ENCODE peak calls at places on chromosome 5, in ten cellular contexts. K is uterus, H is astrocyte of the cerebellum, F is tibial nerve, E is colonic mucosa, L is tibial artery, A is cardiac muscle cell, M is left ventricle myocardium inferior, P is psoas muscle, O is endothelial cell. Z is an unnamed sample.

GRCh38 chr5:96940586-96940985 is 4.7 kb downstream of the LNPEP start:
- DNase-seq in K (no peak), O (no peak), P (no peak), M (no peak), H (no peak), E (no peak), A (no peak), F (no peak), L (no peak), Z (no peak)

GRCh38 chr5:160656961-160657570 is 194.9 kb downstream of the ATP10B start:
- DNase-seq in A (no peak), F (no peak), K (no peak), H (no peak), O (no peak), E (peak; percentile 47), L (no peak), P (no peak), M (no peak), Z (no peak)

GRCh38 chr5:170181902-170182301 is 50.9 kb upstream of the C5orf58 start:
- DNase-seq in A (no peak), L (no peak), P (no peak), F (no peak), O (no peak), K (no peak), E (no peak), H (no peak), M (no peak), Z (no peak)

GRCh38 chr5:95533106-95533505 is 21.7 kb downstream of the SKIC3 start:
- DNase-seq in A (no peak), P (no peak), K (no peak), M (no peak), F (no peak), H (no peak), L (no peak), O (no peak), E (no peak), Z (no peak)

GRCh38 chr5:10248378-10249260 is 1.1 kb downstream of the ATPSCKMT start:
- DNase-seq in E (no peak), H (no peak), P (no peak), A (no peak), M (no peak), L (no peak), K (peak; percentile 17), F (no peak), O (no peak), Z (no peak)

GRCh38 chr5:150765789-150766149 is 7.0 kb upstream of the DCTN4 start:
- DNase-seq in M (no peak), H (no peak), A (no peak), F (no peak), K (no peak), E (no peak), P (no peak), O (no peak), L (no peak), Z (no peak)

GRCh38 chr5:95812100-95812472 is 10.4 kb downstream of the GLRX start:
- DNase-seq in A (peak; percentile 61), O (no peak), H (no peak), E (no peak), M (no peak), P (peak; percentile 55), L (no peak), F (no peak), K (no peak), Z (no peak)

GRCh38 chr5:5965132-5965531 is 413.2 kb downstream of the MED10 start:
- DNase-seq in H (no peak), A (no peak), O (no peak), L (no peak), F (no peak), E (no peak), M (no peak), P (no peak), K (no peak), Z (no peak)

GRCh38 chr5:54049963-54050362 is 260.4 kb downstream of the ARL15 start:
- DNase-seq in E (no peak), F (no peak), P (no peak), O (no peak), A (no peak), K (no peak), M (no peak), H (no peak), L (no peak), Z (peak; percentile 8)

GRCh38 chr5:62460578-62460983 is 48.0 kb downstream of the IPO11 start:
- DNase-seq in P (no peak), F (no peak), E (no peak), M (no peak), O (no peak), H (peak; percentile 35), L (no peak), A (peak; percentile 63), K (no peak), Z (no peak)

GRCh38 chr5:14383923-14384322 is 197.7 kb upstream of the OTULINL start:
- DNase-seq in O (no peak), A (no peak), H (no peak), M (no peak), F (no peak), E (no peak), K (no peak), L (no peak), P (no peak), Z (no peak)

DNA sequence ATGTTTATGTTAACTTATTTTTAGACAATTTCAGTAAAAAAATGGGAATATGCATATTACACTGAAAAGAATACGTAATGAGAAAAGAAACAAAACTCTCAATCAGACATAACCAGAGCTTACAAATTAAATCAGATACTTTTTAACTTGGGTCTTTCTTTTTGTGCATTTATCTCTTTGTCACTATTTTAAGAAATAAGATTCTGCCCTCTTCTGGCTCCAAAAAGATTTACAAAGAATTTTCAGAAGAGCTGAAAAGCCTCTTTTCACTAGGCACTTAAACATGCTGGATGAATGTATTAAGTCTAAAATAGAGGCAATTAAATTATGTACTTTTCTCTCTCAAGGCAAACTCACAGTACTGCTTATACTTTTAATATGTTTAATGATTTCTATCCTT is 55.5 kb downstream of the CEP120 start:
- DNase-seq in K (no peak), H (no peak), F (no peak), P (no peak), L (no peak), O (no peak), M (no peak), A (peak; percentile 31), E (no peak), Z (no peak)
- TF ChIP-seq CTCF in K (peak; percentile 42), H (no peak), F (peak; percentile 33), P (peak; percentile 23), L (peak; percentile 41), O (peak; percentile 38), M (peak; percentile 40), A (peak; percentile 25), E (no peak), Z (peak; percentile 31)

DNA sequence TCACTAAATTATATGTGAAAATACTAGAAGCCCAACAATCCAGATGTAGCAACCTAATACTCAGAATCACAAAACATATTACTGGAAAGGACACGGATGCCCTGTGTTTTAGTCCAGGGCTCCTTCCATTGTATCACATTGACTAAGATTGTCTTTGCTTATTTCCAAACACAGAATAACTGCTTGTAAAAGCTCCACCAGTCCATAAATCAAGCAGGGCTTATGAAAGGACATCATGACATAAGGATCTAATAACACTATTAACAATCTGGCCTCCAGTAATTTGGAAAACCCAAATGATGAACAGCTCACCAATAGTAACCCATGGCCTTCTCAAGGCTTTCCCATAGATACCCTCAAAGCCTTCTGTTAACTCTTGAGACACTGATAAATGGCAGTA is 39.8 kb downstream of the WDR41 start:
- DNase-seq in O (no peak), E (no peak), P (no peak), L (no peak), H (no peak), M (no peak), A (no peak), K (no peak), F (no peak), Z (no peak)
- TF ChIP-seq CTCF in O (no peak), E (no peak), P (no peak), L (no peak), H (no peak), M (no peak), A (no peak), K (no peak), F (no peak), Z (no peak)

DNA sequence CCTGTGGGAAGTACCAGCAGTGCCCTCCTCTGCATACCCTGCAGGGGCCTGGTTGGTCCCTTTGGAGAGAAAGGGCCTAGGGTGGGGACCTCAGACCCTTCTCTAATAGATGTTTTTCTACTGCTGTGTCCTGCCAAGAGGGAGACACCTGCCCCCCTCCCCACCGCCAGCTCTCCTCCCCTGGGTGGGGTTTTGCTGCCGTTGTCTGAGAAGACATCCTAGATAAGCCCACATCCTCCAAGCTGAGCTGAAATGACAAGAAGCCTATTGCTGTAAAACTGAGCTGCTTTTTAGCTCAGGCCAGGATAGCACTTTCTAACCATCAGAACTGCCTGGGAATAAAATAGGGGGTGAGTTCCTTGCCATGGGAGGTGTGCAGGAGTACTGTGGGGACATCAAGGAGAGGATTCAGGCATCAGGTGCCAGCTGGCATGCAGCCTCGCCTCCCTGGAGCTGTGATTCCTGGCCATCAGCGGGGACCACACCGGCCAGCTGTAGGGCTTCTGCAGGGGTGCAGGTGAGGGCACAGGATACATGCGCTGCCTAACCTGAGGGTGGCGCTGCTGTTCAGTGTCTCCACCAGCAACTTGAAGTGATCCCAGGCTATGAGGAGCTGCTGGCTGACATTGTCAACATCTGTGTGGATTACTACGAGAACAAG is 37.9 kb downstream of the CYFIP2 start:
- DNase-seq in F (no peak), O (peak; percentile 52), E (no peak), M (peak; percentile 71), K (no peak), P (peak; percentile 62), A (peak; percentile 54), L (no peak), H (no peak), Z (no peak)
- TF ChIP-seq CTCF in F (no peak), O (no peak), E (no peak), M (peak; percentile 61), K (no peak), P (no peak), A (peak; percentile 19), L (no peak), H (peak; percentile 9), Z (peak; percentile 35)

GRCh38 chr5:88694087-88694703 is 188.8 kb downstream of the MEF2C start:
- DNase-seq in O (no peak), E (no peak), K (no peak), H (no peak), A (no peak), M (no peak), P (no peak), F (no peak), L (no peak), Z (no peak)

GRCh38 chr5:88690619-88691560 is 192.1 kb downstream of the MEF2C start:
- DNase-seq in F (no peak), K (peak; percentile 61), A (peak; percentile 83), H (no peak), M (peak; percentile 66), L (peak; percentile 55), E (peak; percentile 70), O (peak; percentile 69), P (peak; percentile 75), Z (no peak)

GRCh38 chr5:88691945-88692868 is 190.8 kb downstream of the MEF2C start:
- DNase-seq in P (no peak), O (no peak), L (no peak), K (no peak), E (no peak), M (no peak), H (no peak), F (no peak), A (no peak), Z (no peak)

GRCh38 chr5:88695232-88695631 is 187.8 kb downstream of the MEF2C start:
- DNase-seq in H (no peak), P (no peak), M (no peak), O (no peak), L (no peak), E (no peak), A (no peak), K (no peak), F (no peak), Z (no peak)

GRCh38 chr5:88692979-88693932 is 189.7 kb downstream of the MEF2C start:
- DNase-seq in E (no peak), O (no peak), K (no peak), L (no peak), H (no peak), M (no peak), F (no peak), P (no peak), A (no peak), Z (no peak)
- TF ChIP-seq CTCF in E (no peak), O (no peak), K (no peak), L (no peak), H (no peak), M (no peak), F (no peak), P (no peak), A (no peak), Z (peak; percentile 13)